ENCODE peak calls at places on chromosomes 13 and 19, in four cellular contexts. I is KG1, V is NCI-H774, F is astrocyte of the spinal cord. O is an unnamed sample.

GRCh38 chr13:40368123-40368891 is 298.1 kb downstream of the FOXO1 start:
- DNase-seq in I (no peak), V (no peak), F (no peak), O (no peak)

GRCh38 chr13:111610077-111610476 is 289.6 kb downstream of the TEX29 start:
- DNase-seq in I (peak; percentile 41), V (peak; percentile 33), F (no peak), O (no peak)

GRCh38 chr19:4547303-4548237 is 7.7 kb upstream of the LRG1 start:
- DNase-seq in I (no peak), V (peak; percentile 21), F (no peak), O (no peak)

GRCh38 chr19:56837892-56838679 is 2.4 kb downstream of the PEG3 start:
- DNase-seq in I (peak; percentile 86), V (no peak), F (peak; percentile 4), O (no peak)

GRCh38 chr19:17555929-17556813 is 722 bp downstream of the COLGALT1 start:
- DNase-seq in I (no peak), V (no peak), F (peak; percentile 47), O (peak; percentile 71)

GRCh38 chr13:97659602-97660001 is 225.6 kb downstream of the RAP2A start:
- DNase-seq in I (no peak), V (no peak), F (peak; percentile 13), O (no peak)

GRCh38 chr19:29006057-29006735 is 206.8 kb downstream of the UQCRFS1 start:
- DNase-seq in I (no peak), V (no peak), F (no peak), O (no peak)

GRCh38 chr13:60755380-60756163 is 358.6 kb downstream of the TDRD3 start:
- DNase-seq in I (no peak), V (no peak), F (no peak), O (no peak)

GRCh38 chr19:47093841-47094240 is 19.7 kb downstream of the ZC3H4 start:
- DNase-seq in I (no peak), V (no peak), F (no peak), O (no peak)

GRCh38 chr13:81686877-81687276 is 1346.0 kb upstream of the SPRY2 start:
- DNase-seq in I (no peak), V (peak; percentile 1), F (peak; percentile 29), O (no peak)

GRCh38 chr19:6802336-6803035 is 30.0 kb downstream of the VAV1 start:
- DNase-seq in I (peak; percentile 78), V (peak; percentile 26), F (no peak), O (peak; percentile 83)

GRCh38 chr19:46288896-46289588 is 7.8 kb upstream of the HIF3A start:
- DNase-seq in I (no peak), V (no peak), F (peak; percentile 94), O (no peak)

GRCh38 chr19:51341976-51342580 is at the start of gene VSIG10L:
- DNase-seq in I (no peak), V (no peak), F (no peak), O (no peak)

GRCh38 chr19:16640951-16641350 is 12.9 kb upstream of the MED26 start:
- DNase-seq in I (no peak), V (no peak), F (no peak), O (no peak)

GRCh38 chr13:52177276-52177675 is 17.9 kb upstream of the NEK3 start:
- DNase-seq in I (no peak), V (no peak), F (no peak), O (no peak)

GRCh38 chr19:19062454-19063182 is 1.2 kb upstream of the SLC25A42 start:
- DNase-seq in I (no peak), V (no peak), F (peak; percentile 30), O (no peak)

GRCh38 chr19:19591133-19591825 is 27.2 kb downstream of the PBX4 start:
- DNase-seq in I (no peak), V (no peak), F (peak; percentile 89), O (peak; percentile 82)